ENCODE peak calls at places on chromosomes 5 and 9, in five cellular contexts. N is activated naive CD4-positive, alpha-beta T cell treated with anti-CD3 and anti-CD28 coated beads for 36 hours; G is stimulated activated CD4-positive, alpha-beta T cell treated with anti-CD3 and anti-CD28 coated beads, Interleukin-4, amount 100 ng/mL, for 48 hours; B is HTR-8/SVneo; J is NCI-H510A. P is an unnamed sample.

GRCh38 chr5:43041669-43042175 is 1.6 kb upstream of the ANXA2R start:
- DNase-seq in N (peak), G (peak), B (no peak), J (no peak), P (no peak)

GRCh38 chr9:22053178-22053577 is 44.1 kb upstream of the CDKN2B start:
- DNase-seq in N (no peak), G (no peak), B (no peak), J (no peak), P (no peak)

GRCh38 chr5:171415115-171415730 is 4.2 kb upstream of the FGF18 start:
- DNase-seq in N (no peak), G (no peak), B (no peak), J (no peak), P (no peak)

GRCh38 chr5:116145416-116145815 is 60.6 kb downstream of the COMMD10 start:
- DNase-seq in N (peak), G (no peak), B (no peak), J (no peak), P (peak)

GRCh38 chr5:140591747-140592372 is 27.2 kb downstream of the SLC35A4 start:
- DNase-seq in N (no peak), G (no peak), B (peak), J (no peak), P (no peak)

GRCh38 chr9:126701820-126702500 is 88.2 kb downstream of the LMX1B start:
- DNase-seq in N (no peak), G (no peak), B (no peak), J (no peak), P (no peak)

GRCh38 chr5:58317808-58318207 is 142.1 kb downstream of the PLK2 start:
- DNase-seq in N (no peak), G (no peak), B (no peak), J (no peak), P (no peak)

GRCh38 chr5:172879434-172879828 is 45.4 kb downstream of the ERGIC1 start:
- DNase-seq in N (no peak), G (no peak), B (no peak), J (no peak), P (no peak)

GRCh38 chr9:115976726-115977125 is 176.9 kb upstream of the PAPPA start:
- DNase-seq in N (no peak), G (no peak), B (no peak), J (no peak), P (no peak)

GRCh38 chr9:129081388-129081889 is 528 bp downstream of the DOLPP1 start:
- DNase-seq in N (peak), G (no peak), B (no peak), J (no peak), P (peak)

GRCh38 chr9:137045294-137046093 is 483 bp downstream of the NPDC1 start:
- DNase-seq in N (no peak), G (no peak), B (no peak), J (no peak), P (peak)

GRCh38 chr9:90259302-90260246 is 383.1 kb downstream of the DIRAS2 start:
- DNase-seq in N (no peak), G (no peak), B (no peak), J (no peak), P (no peak)

GRCh38 chr9:114656301-114656700 is 1.3 kb downstream of the TEX53 start:
- DNase-seq in N (no peak), G (no peak), B (no peak), J (no peak), P (no peak)

GRCh38 chr5:125897068-125897467 is 526.1 kb upstream of the GRAMD2B start:
- DNase-seq in N (no peak), G (no peak), B (no peak), J (no peak), P (no peak)

GRCh38 chr5:174436805-174437204 is 287.6 kb upstream of the MSX2 start:
- DNase-seq in N (no peak), G (no peak), B (no peak), J (no peak), P (no peak)

GRCh38 chr5:53002491-53002890 is 13.3 kb downstream of the ITGA2 start:
- DNase-seq in N (no peak), G (no peak), B (no peak), J (no peak), P (no peak)

GRCh38 chr5:26553079-26553478 is 485.3 kb downstream of the CDH9 start:
- DNase-seq in N (no peak), G (no peak), B (peak), J (peak), P (no peak)

GRCh38 chr9:72477862-72478564 is 43.4 kb upstream of the TMC1 start:
- DNase-seq in N (peak), G (no peak), B (peak), J (peak), P (peak)

P was measured in activated CD8-positive, alpha-beta T cell treated with anti-CD3 and anti-CD28 coated beads for 36 hours.